ENCODE peak calls at places on chromosomes 4 and X, in seven cellular contexts. One of them, this sample, is unnamed. For H3K4me1, the result is how much of the 10 kb centered on the place peaks cover.

GRCh38 chr4:173056271-173056670 is 112.3 kb upstream of the GALNT7 start:
- DNase-seq in Peyer's patch: no peak
- DNase-seq in heart left ventricle: no peak
- DNase-seq in neural progenitor cell: no peak
- DNase-seq in fibroblast of lung: no peak
- DNase-seq in lung: no peak
- DNase-seq in HepG2: no peak
- DNase-seq in this sample: no peak

GRCh38 chr4:8331567-8331955 is 62.0 kb downstream of the HTRA3 start:
- DNase-seq in Peyer's patch: no peak
- DNase-seq in heart left ventricle: no peak
- DNase-seq in neural progenitor cell: no peak
- DNase-seq in fibroblast of lung: no peak
- DNase-seq in lung: no peak
- DNase-seq in HepG2: no peak
- DNase-seq in this sample: no peak

GRCh38 chr4:124711469-124712416 is 789 bp downstream of the ANKRD50 start:
- DNase-seq in Peyer's patch: peak
- DNase-seq in heart left ventricle: peak
- DNase-seq in neural progenitor cell: peak
- DNase-seq in fibroblast of lung: peak
- DNase-seq in lung: peak
- DNase-seq in HepG2: peak
- DNase-seq in this sample: peak

GRCh38 chrX:150581093-150581775 is 12.8 kb downstream of the MTM1 start:
- DNase-seq in Peyer's patch: no peak
- DNase-seq in heart left ventricle: no peak
- DNase-seq in neural progenitor cell: no peak
- DNase-seq in fibroblast of lung: peak
- DNase-seq in lung: no peak
- DNase-seq in HepG2: peak
- DNase-seq in this sample: no peak

GRCh38 chr4:130092187-130093015 is 996.4 kb downstream of the C4orf33 start:
- DNase-seq in Peyer's patch: no peak
- DNase-seq in heart left ventricle: no peak
- DNase-seq in neural progenitor cell: no peak
- DNase-seq in fibroblast of lung: no peak
- DNase-seq in lung: no peak
- DNase-seq in HepG2: no peak
- DNase-seq in this sample: no peak

GRCh38 chrX:31136144-31136572 is 64.3 kb upstream of the FTHL17 start:
- DNase-seq in Peyer's patch: no peak
- DNase-seq in heart left ventricle: no peak
- DNase-seq in neural progenitor cell: no peak
- DNase-seq in fibroblast of lung: no peak
- DNase-seq in lung: no peak
- DNase-seq in HepG2: no peak
- DNase-seq in this sample: no peak

GRCh38 chr4:78611215-78611558 is 59.6 kb downstream of the ANXA3 start:
- DNase-seq in Peyer's patch: no peak
- DNase-seq in heart left ventricle: no peak
- DNase-seq in neural progenitor cell: no peak
- DNase-seq in fibroblast of lung: no peak
- DNase-seq in lung: no peak
- DNase-seq in HepG2: no peak
- DNase-seq in this sample: no peak

GRCh38 chr4:120753854-120754253 is 168.7 kb downstream of the PRDM5 start:
- DNase-seq in Peyer's patch: no peak
- DNase-seq in heart left ventricle: no peak
- DNase-seq in neural progenitor cell: peak
- DNase-seq in fibroblast of lung: no peak
- DNase-seq in lung: no peak
- DNase-seq in HepG2: no peak
- DNase-seq in this sample: no peak

GRCh38 chr4:153514001-153514526 is 47.9 kb downstream of the TMEM131L start:
- DNase-seq in Peyer's patch: no peak
- DNase-seq in heart left ventricle: no peak
- DNase-seq in neural progenitor cell: no peak
- DNase-seq in fibroblast of lung: peak
- DNase-seq in lung: no peak
- DNase-seq in HepG2: no peak
- DNase-seq in this sample: no peak

GRCh38 chr4:26235500-26235899 is 85.3 kb upstream of the RBPJ start:
- DNase-seq in Peyer's patch: no peak
- DNase-seq in heart left ventricle: peak
- DNase-seq in neural progenitor cell: no peak
- DNase-seq in fibroblast of lung: peak
- DNase-seq in lung: peak
- DNase-seq in HepG2: no peak
- DNase-seq in this sample: peak

GRCh38 chr4:29805245-29805644 is 914.9 kb upstream of the PCDH7 start:
- DNase-seq in Peyer's patch: no peak
- DNase-seq in heart left ventricle: no peak
- DNase-seq in neural progenitor cell: peak
- DNase-seq in fibroblast of lung: no peak
- DNase-seq in lung: no peak
- DNase-seq in HepG2: peak
- DNase-seq in this sample: no peak

GRCh38 chr4:76374744-76375143 is 46.2 kb downstream of the CCDC158 start:
- DNase-seq in Peyer's patch: no peak
- DNase-seq in heart left ventricle: no peak
- DNase-seq in neural progenitor cell: no peak
- DNase-seq in fibroblast of lung: peak
- DNase-seq in lung: no peak
- DNase-seq in HepG2: no peak
- DNase-seq in this sample: no peak

GRCh38 chr4:118765399-118765798 is 70.5 kb downstream of the SEC24D start:
- DNase-seq in Peyer's patch: no peak
- DNase-seq in heart left ventricle: no peak
- DNase-seq in neural progenitor cell: no peak
- DNase-seq in fibroblast of lung: peak
- DNase-seq in lung: no peak
- DNase-seq in HepG2: no peak
- DNase-seq in this sample: no peak

GRCh38 chr4:17561195-17561909 is 15.6 kb upstream of the LAP3 start:
- DNase-seq in Peyer's patch: no peak
- DNase-seq in heart left ventricle: no peak
- DNase-seq in neural progenitor cell: no peak
- DNase-seq in fibroblast of lung: peak
- DNase-seq in lung: no peak
- DNase-seq in HepG2: no peak
- DNase-seq in this sample: no peak

GRCh38 chrX:102957751-102958150 is 20.7 kb downstream of the RAB40AL start:
- DNase-seq in Peyer's patch: no peak
- DNase-seq in heart left ventricle: no peak
- DNase-seq in neural progenitor cell: no peak
- DNase-seq in fibroblast of lung: peak
- DNase-seq in lung: no peak
- DNase-seq in HepG2: no peak
- DNase-seq in this sample: no peak

GRCh38 chr4:119240568-119240967 is 28.1 kb downstream of the USP53 start:
- DNase-seq in Peyer's patch: no peak
- DNase-seq in heart left ventricle: no peak
- DNase-seq in neural progenitor cell: no peak
- DNase-seq in fibroblast of lung: no peak
- DNase-seq in lung: no peak
- DNase-seq in HepG2: no peak
- DNase-seq in this sample: no peak

GRCh38 chrX:1051421-1051820 is 161.0 kb downstream of the CRLF2 start:
- DNase-seq in Peyer's patch: no peak
- DNase-seq in heart left ventricle: no peak
- DNase-seq in neural progenitor cell: no peak
- DNase-seq in fibroblast of lung: no peak
- DNase-seq in lung: no peak
- DNase-seq in HepG2: no peak
- DNase-seq in this sample: no peak

GRCh38 chr4:36420111-36420679 is 138.8 kb downstream of the DTHD1 start:
- DNase-seq in Peyer's patch: no peak
- DNase-seq in heart left ventricle: no peak
- DNase-seq in neural progenitor cell: peak
- DNase-seq in fibroblast of lung: no peak
- DNase-seq in lung: no peak
- DNase-seq in HepG2: no peak
- DNase-seq in this sample: no peak

GRCh38 chrX:69165116-69165651 is at the start of gene PJA1:
- DNase-seq in Peyer's patch: peak
- DNase-seq in heart left ventricle: peak
- DNase-seq in neural progenitor cell: peak
- DNase-seq in fibroblast of lung: peak
- DNase-seq in lung: peak
- DNase-seq in HepG2: peak
- DNase-seq in this sample: peak

GRCh38 chrX:17377795-17378194 is 2.8 kb downstream of the NHS start:
- DNase-seq in Peyer's patch: no peak
- DNase-seq in heart left ventricle: no peak
- DNase-seq in neural progenitor cell: peak
- DNase-seq in fibroblast of lung: peak
- DNase-seq in lung: no peak
- DNase-seq in HepG2: no peak
- DNase-seq in this sample: no peak

GRCh38 chr4:66014146-66014765 is 344.0 kb upstream of the EPHA5 start:
- DNase-seq in Peyer's patch: no peak
- DNase-seq in heart left ventricle: no peak
- DNase-seq in neural progenitor cell: peak
- DNase-seq in fibroblast of lung: no peak
- DNase-seq in lung: no peak
- DNase-seq in HepG2: peak
- DNase-seq in this sample: no peak

GRCh38 chrX:123184199-123184857 is at the start of gene GRIA3:
- DNase-seq in Peyer's patch: no peak
- DNase-seq in heart left ventricle: no peak
- DNase-seq in neural progenitor cell: peak
- DNase-seq in fibroblast of lung: peak
- DNase-seq in lung: no peak
- DNase-seq in HepG2: no peak
- DNase-seq in this sample: no peak

GRCh38 chr4:76896731-76897521 is 1.0 kb downstream of the SOWAHB start:
- DNase-seq in Peyer's patch: peak
- DNase-seq in heart left ventricle: no peak
- DNase-seq in neural progenitor cell: peak
- DNase-seq in fibroblast of lung: peak
- DNase-seq in lung: no peak
- DNase-seq in HepG2: no peak
- DNase-seq in this sample: peak

GRCh38 chrX:20224814-20225487 is 41.8 kb downstream of the RPS6KA3 start:
- DNase-seq in Peyer's patch: no peak
- DNase-seq in heart left ventricle: no peak
- DNase-seq in neural progenitor cell: no peak
- DNase-seq in fibroblast of lung: peak
- DNase-seq in lung: no peak
- DNase-seq in HepG2: no peak
- DNase-seq in this sample: no peak

GRCh38 chr4:7539659-7540058 is 104.9 kb upstream of the PSAPL1 start:
- DNase-seq in Peyer's patch: no peak
- DNase-seq in heart left ventricle: no peak
- DNase-seq in neural progenitor cell: peak
- DNase-seq in fibroblast of lung: peak
- DNase-seq in lung: no peak
- DNase-seq in HepG2: peak
- DNase-seq in this sample: no peak

GRCh38 chr4:172256820-172257219 is 443.6 kb downstream of the GALNTL6 start:
- DNase-seq in Peyer's patch: no peak
- DNase-seq in heart left ventricle: no peak
- DNase-seq in neural progenitor cell: no peak
- DNase-seq in fibroblast of lung: no peak
- DNase-seq in lung: no peak
- DNase-seq in HepG2: no peak
- DNase-seq in this sample: no peak

GRCh38 chr4:185710487-185710995 is 101.5 kb downstream of the SORBS2 start:
- DNase-seq in Peyer's patch: no peak
- DNase-seq in heart left ventricle: no peak
- DNase-seq in neural progenitor cell: no peak
- DNase-seq in fibroblast of lung: peak
- DNase-seq in lung: no peak
- DNase-seq in HepG2: no peak
- DNase-seq in this sample: no peak

GRCh38 chr4:183968931-183969330 is 63.8 kb downstream of the STOX2 start:
- DNase-seq in Peyer's patch: no peak
- DNase-seq in heart left ventricle: no peak
- DNase-seq in neural progenitor cell: no peak
- DNase-seq in fibroblast of lung: no peak
- DNase-seq in lung: no peak
- DNase-seq in HepG2: no peak
- DNase-seq in this sample: no peak
- H3K4me1 ChIP-seq in Peyer's patch: under half
- H3K4me1 ChIP-seq in heart left ventricle: under half
- H3K4me1 ChIP-seq in neural progenitor cell: under half
- H3K4me1 ChIP-seq in fibroblast of lung: under half
- H3K4me1 ChIP-seq in lung: under half
- H3K4me1 ChIP-seq in HepG2: under half
- H3K4me1 ChIP-seq in this sample: under half

GRCh38 chrX:133968109-133968508 is 17.3 kb downstream of the GPC3 start:
- DNase-seq in Peyer's patch: no peak
- DNase-seq in heart left ventricle: no peak
- DNase-seq in neural progenitor cell: no peak
- DNase-seq in fibroblast of lung: no peak
- DNase-seq in lung: no peak
- DNase-seq in HepG2: no peak
- DNase-seq in this sample: no peak
- H3K4me1 ChIP-seq in Peyer's patch: under half
- H3K4me1 ChIP-seq in heart left ventricle: under half
- H3K4me1 ChIP-seq in neural progenitor cell: half or more
- H3K4me1 ChIP-seq in fibroblast of lung: under half
- H3K4me1 ChIP-seq in lung: under half
- H3K4me1 ChIP-seq in HepG2: half or more
- H3K4me1 ChIP-seq in this sample: under half

DNA sequence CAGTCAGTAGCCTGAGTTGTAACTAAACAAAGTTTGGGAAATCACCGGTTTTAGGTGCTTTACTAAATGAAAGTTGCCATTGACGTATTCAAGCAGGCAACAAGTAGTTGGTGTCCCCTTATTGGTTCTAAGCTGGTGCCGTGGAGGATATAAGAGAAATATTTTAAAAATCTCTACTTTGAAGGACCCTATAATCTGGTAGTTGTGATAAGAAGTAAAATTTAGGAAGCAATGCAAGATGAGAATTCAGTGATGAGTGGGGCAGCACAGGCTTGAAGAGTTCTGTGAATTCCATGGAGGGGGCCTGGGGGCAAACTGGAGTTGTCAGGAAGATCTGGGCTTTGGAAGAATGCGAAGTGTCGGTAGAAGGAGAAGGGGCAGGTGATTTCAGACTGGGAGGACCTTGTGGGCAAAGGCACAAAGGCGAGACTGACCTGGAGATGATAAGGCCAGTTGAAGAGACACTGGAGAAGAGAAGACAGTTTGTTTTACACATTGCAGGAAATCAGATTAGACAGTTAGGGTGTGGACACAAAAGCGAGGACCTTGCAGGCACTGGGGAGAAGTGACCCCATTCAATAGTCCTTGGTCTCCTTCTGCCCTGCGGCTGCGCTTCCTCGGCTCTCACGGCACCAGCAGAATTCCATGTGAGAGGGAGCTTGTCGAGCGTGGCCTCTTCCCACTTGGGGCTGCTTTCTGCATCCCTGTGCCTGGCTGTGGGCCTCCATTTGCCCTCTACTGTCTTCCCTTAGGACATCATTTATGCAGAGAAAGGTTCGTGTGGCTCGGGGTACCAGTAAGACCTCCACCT is 1.3 kb downstream of the RHOH start:
- DNase-seq in Peyer's patch: no peak
- DNase-seq in heart left ventricle: no peak
- DNase-seq in neural progenitor cell: no peak
- DNase-seq in fibroblast of lung: no peak
- DNase-seq in lung: no peak
- DNase-seq in HepG2: no peak
- DNase-seq in this sample: no peak
- H3K4me1 ChIP-seq in Peyer's patch: under half
- H3K4me1 ChIP-seq in heart left ventricle: under half
- H3K4me1 ChIP-seq in neural progenitor cell: half or more
- H3K4me1 ChIP-seq in fibroblast of lung: under half
- H3K4me1 ChIP-seq in lung: under half
- H3K4me1 ChIP-seq in HepG2: under half
- H3K4me1 ChIP-seq in this sample: under half

GRCh38 chrX:2954541-2954940 is 25.4 kb upstream of the ARSD start:
- DNase-seq in Peyer's patch: no peak
- DNase-seq in heart left ventricle: no peak
- DNase-seq in neural progenitor cell: no peak
- DNase-seq in fibroblast of lung: no peak
- DNase-seq in lung: no peak
- DNase-seq in HepG2: no peak
- DNase-seq in this sample: no peak
- H3K4me1 ChIP-seq in Peyer's patch: under half
- H3K4me1 ChIP-seq in heart left ventricle: under half
- H3K4me1 ChIP-seq in neural progenitor cell: under half
- H3K4me1 ChIP-seq in fibroblast of lung: under half
- H3K4me1 ChIP-seq in lung: under half
- H3K4me1 ChIP-seq in HepG2: under half
- H3K4me1 ChIP-seq in this sample: under half

This sample was measured in heart right ventricle.